ENCODE peak calls at places on chromosomes 2 and 18, in four cellular contexts. O, D, E and S are unnamed samples.

GRCh38 chr2:19336781-19337180 is 21.6 kb downstream of the OSR1 start:
- DNase-seq in D (no peak), O (no peak), E (no peak), S (no peak)

GRCh38 chr2:152175368-152176112 is at the start of gene STAM2:
- DNase-seq in D (peak; percentile 88), E (peak; percentile 92), O (peak; percentile 98), S (peak; percentile 95)

GRCh38 chr18:53698907-53699306 is 525.6 kb downstream of the MBD2 start:
- DNase-seq in E (peak; percentile 63), D (no peak), O (peak; percentile 56), S (peak; percentile 45)

GRCh38 chr2:236882074-236882473 is 203.6 kb upstream of the COPS8 start:
- DNase-seq in O (no peak), E (no peak), D (no peak), S (peak; percentile 3)

GRCh38 chr2:135742307-135742838 is 718 bp downstream of the UBXN4 start:
- DNase-seq in E (peak; percentile 66), D (peak; percentile 44), O (no peak), S (peak; percentile 69)

GRCh38 chr2:219521066-219521880 is 7.0 kb downstream of the ASIC4 start:
- DNase-seq in E (peak; percentile 29), O (peak; percentile 67), D (no peak), S (peak; percentile 36)

GRCh38 chr2:220228310-220229006 is 601.0 kb downstream of the SLC4A3 start:
- DNase-seq in D (peak; percentile 98), O (no peak), E (peak; percentile 84), S (peak; percentile 98)

GRCh38 chr2:113277474-113278072 is 1.1 kb downstream of the PAX8 start:
- DNase-seq in O (peak; percentile 25), D (no peak), E (no peak), S (no peak)

GRCh38 chr2:105926960-105927678 is 182.4 kb downstream of the NCK2 start:
- DNase-seq in D (no peak), O (no peak), E (no peak), S (no peak)

GRCh38 chr2:101045330-101045729 is 43.2 kb downstream of the RPL31 start:
- DNase-seq in E (no peak), O (no peak), D (no peak), S (no peak)

GRCh38 chr18:66872277-66872676 is 268.4 kb upstream of the CDH19 start:
- DNase-seq in O (no peak), E (peak; percentile 24), D (no peak), S (peak; percentile 25)

GRCh38 chr2:7612969-7613368 is 695.8 kb downstream of the RNF144A start:
- DNase-seq in O (no peak), E (peak; percentile 72), D (peak; percentile 75), S (peak; percentile 13)

GRCh38 chr2:109247812-109248211 is 118.8 kb downstream of the SH3RF3 start:
- DNase-seq in D (no peak), O (no peak), E (no peak), S (no peak)

GRCh38 chr2:233976087-233976486 is 58.9 kb downstream of the TRPM8 start:
- DNase-seq in E (no peak), D (no peak), O (no peak), S (no peak)

GRCh38 chr2:233974530-233975071 is 57.4 kb downstream of the TRPM8 start:
- DNase-seq in E (peak; percentile 98), O (no peak), D (peak; percentile 93), S (peak; percentile 98)

GRCh38 chr2:233979748-233980147 is 62.6 kb downstream of the TRPM8 start:
- DNase-seq in D (peak; percentile 36), O (no peak), E (no peak), S (no peak)

GRCh38 chr2:233977296-233977837 is 60.2 kb downstream of the TRPM8 start:
- DNase-seq in E (no peak), D (no peak), O (no peak), S (no peak)

GRCh38 chr2:233976690-233977294 is 59.6 kb downstream of the TRPM8 start:
- DNase-seq in O (peak; percentile 34), E (peak; percentile 75), D (peak; percentile 70), S (peak; percentile 84)
- TF ChIP-seq CTCF in O (no peak), E (peak; percentile 68), D (peak; percentile 77), S (peak; percentile 51)

GRCh38 chr18:58785171-58785805 is 79.4 kb upstream of the ZNF532 start:
- DNase-seq in O (no peak), E (peak; percentile 91), D (peak; percentile 91), S (peak; percentile 92)
- TF ChIP-seq CTCF in O (no peak), E (no peak), D (no peak), S (peak; percentile 15)

GRCh38 chr18:44895176-44895798 is 214.6 kb downstream of the SETBP1 start:
- DNase-seq in O (no peak), E (peak; percentile 76), D (peak; percentile 41), S (peak; percentile 52)
- TF ChIP-seq CTCF in O (no peak), E (peak; percentile 45), D (peak; percentile 67), S (peak; percentile 47)

GRCh38 chr2:10413488-10413887 is 34.6 kb downstream of the ODC1 start:
- DNase-seq in O (no peak), D (no peak), E (no peak), S (no peak)
- TF ChIP-seq CTCF in O (no peak), D (no peak), E (no peak), S (no peak)

GRCh38 chr18:2893056-2893455 is 46.2 kb downstream of the EMILIN2 start:
- DNase-seq in D (no peak), O (no peak), E (no peak), S (no peak)

GRCh38 chr18:2890606-2891005 is 43.8 kb downstream of the EMILIN2 start:
- DNase-seq in O (no peak), E (no peak), D (no peak), S (no peak)

GRCh38 chr18:2889761-2890192 is 43.0 kb downstream of the EMILIN2 start:
- DNase-seq in D (no peak), E (no peak), O (no peak), S (peak; percentile 27)

GRCh38 chr18:2893676-2894075 is 46.9 kb downstream of the EMILIN2 start:
- DNase-seq in D (no peak), O (no peak), E (no peak), S (no peak)

DNA sequence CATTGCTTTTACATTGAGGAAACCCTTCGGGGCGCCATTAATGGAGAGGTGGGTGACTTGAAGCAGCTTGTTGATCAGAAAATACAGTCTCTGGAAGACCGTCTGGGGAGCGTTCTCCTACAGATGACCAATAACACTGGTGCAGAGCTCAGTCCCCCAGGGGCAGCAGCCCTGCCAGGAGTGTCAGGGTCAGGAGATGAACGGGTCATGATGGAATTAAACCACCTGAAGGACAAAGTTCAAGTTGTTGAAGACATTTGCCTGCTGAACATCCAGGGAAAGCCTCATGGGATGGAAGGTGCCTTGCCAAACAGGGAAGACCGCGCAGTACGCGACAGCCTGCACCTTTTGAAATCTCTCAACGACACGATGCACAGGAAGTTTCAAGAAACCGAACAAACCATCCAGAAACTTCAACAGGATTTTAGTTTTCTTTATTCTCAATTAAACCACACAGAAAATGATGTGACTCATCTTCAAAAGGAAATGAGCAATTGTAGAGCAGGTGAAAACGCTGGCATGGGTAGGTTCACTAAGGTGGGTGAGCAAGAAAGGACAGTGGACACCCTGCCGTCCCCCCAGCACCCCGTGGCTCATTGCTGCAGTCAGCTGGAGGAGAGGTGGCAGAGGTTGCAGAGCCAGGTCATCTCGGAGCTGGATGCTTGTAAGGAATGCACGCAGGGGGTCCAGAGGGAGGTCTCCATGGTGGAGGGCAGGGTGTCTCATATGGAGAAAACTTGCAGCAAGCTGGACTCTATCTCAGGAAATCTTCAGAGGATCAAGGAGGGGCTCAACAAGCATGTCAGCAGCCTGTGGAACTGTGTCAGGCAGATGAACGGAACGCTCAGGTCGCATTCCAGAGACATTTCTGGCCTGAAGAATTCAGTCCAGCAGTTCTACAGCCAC is 45.0 kb downstream of the EMILIN2 start:
- DNase-seq in E (no peak), O (no peak), D (no peak), S (no peak)
- TF ChIP-seq CTCF in E (no peak), O (no peak), D (no peak), S (no peak)

GRCh38 chr2:138183700-138184099 is 219.4 kb downstream of the HNMT start:
- DNase-seq in D (no peak), O (no peak), E (no peak), S (no peak)
- TF ChIP-seq CTCF in D (no peak), O (no peak), E (no peak), S (no peak)

DNA sequence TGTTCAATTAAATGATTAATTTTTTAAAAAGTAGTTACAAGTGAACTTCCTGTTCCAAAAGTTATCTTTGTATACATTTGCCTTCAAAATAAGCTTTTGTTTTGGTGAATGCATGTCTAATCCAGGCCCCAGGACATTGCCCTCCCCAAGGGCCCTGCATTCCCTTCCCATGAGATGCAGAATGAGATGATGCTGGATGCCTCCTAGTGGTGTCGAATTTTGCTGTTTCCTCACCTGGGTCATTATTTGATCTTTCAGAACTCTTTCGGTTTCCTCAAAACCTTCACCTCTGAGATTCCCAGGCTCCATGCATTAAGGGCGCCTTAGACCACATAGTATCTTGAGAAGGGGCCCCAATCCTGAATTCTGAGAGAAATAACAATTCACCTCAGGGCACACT is 728.8 kb downstream of the CNTNAP5 start:
- DNase-seq in O (no peak), D (no peak), E (no peak), S (no peak)
- TF ChIP-seq CTCF in O (no peak), D (no peak), E (no peak), S (no peak)

GRCh38 chr2:30026091-30027055 is 105.0 kb upstream of the ALK start:
- DNase-seq in E (peak; percentile 79), O (peak; percentile 72), D (peak; percentile 88), S (peak; percentile 24)
- TF ChIP-seq CTCF in E (peak; percentile 71), O (peak; percentile 61), D (peak; percentile 79), S (peak; percentile 75)

GRCh38 chr2:128472789-128473174 is 154.1 kb upstream of the HS6ST1 start:
- DNase-seq in O (no peak), E (no peak), D (no peak), S (no peak)
- TF ChIP-seq CTCF in O (no peak), E (no peak), D (no peak), S (no peak)

DNA sequence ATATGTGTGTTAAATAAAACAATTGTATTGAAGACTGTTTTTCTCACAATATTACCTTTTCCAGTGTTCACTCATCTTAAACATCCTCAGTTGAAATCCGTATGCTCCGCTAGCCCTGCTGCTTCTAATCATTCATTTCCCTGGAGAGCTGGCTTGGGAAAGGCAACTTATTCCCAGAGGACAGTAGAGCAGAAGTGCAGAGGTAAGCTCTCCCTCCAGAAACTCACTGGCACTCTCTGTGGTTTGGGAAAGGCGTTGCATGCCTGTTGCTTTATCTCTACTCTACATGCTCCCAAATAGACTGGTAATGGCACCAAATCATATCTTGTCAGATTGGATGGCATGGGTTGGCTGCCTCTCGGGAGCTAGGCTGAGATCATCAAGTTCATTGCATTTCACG is 117.1 kb upstream of the BOD1L2 start:
- DNase-seq in O (no peak), D (no peak), E (peak; percentile 8), S (no peak)
- TF ChIP-seq CTCF in O (peak; percentile 11), D (peak; percentile 29), E (no peak), S (no peak)